ENCODE peak calls at places on chromosomes 13 and 19, in six cellular contexts. N is Right ventricle myocardium inferior; R is left cardiac atrium; B is effector memory CD8-positive, alpha-beta T cell; W is PC-3; D is stimulated activated naive CD8-positive, alpha-beta T cell treated with anti-CD3 and anti-CD28 coated beads, Interleukin-15, Interleukin-2, amounts not matched to agents 100 U/mL and 50 U/mL, for 24 hours. J is an unnamed sample.

GRCh38 chr19:2249010-2249866 is at the start of gene AMH:
- ATAC-seq in W (peak), D (no peak), N (peak), B (no peak), R (no peak), J (peak)

GRCh38 chr13:36905944-36906343 is 14.1 kb downstream of the SMAD9 start:
- ATAC-seq in R (no peak), W (no peak), N (no peak), D (no peak), B (no peak), J (no peak)

GRCh38 chr13:75803982-75804381 is 167.9 kb downstream of the LMO7 start:
- ATAC-seq in B (no peak), W (no peak), R (peak), D (no peak), N (peak), J (no peak)

GRCh38 chr19:31378404-31378803 is 29.2 kb upstream of the TSHZ3 start:
- ATAC-seq in W (no peak), N (peak), R (peak), B (no peak), D (no peak), J (no peak)

GRCh38 chr13:81142306-81142999 is 801.5 kb upstream of the SPRY2 start:
- ATAC-seq in W (peak), B (no peak), N (no peak), R (no peak), D (no peak), J (no peak)

GRCh38 chr13:28449826-28450773 is 44.8 kb downstream of the FLT1 start:
- ATAC-seq in B (no peak), D (no peak), N (no peak), R (no peak), W (no peak), J (no peak)

GRCh38 chr13:74575729-74576125 is 441.5 kb upstream of the KLF12 start:
- ATAC-seq in B (peak), N (peak), R (peak), D (peak), W (peak), J (no peak)

GRCh38 chr13:83508905-83509304 is 373.4 kb downstream of the SLITRK1 start:
- ATAC-seq in B (no peak), N (no peak), W (no peak), R (no peak), D (no peak), J (no peak)

GRCh38 chr13:37386276-37386675 is 212.3 kb downstream of the POSTN start:
- ATAC-seq in N (no peak), B (no peak), D (no peak), R (no peak), W (no peak), J (no peak)

GRCh38 chr13:26679411-26679810 is 81.2 kb downstream of the GPR12 start:
- ATAC-seq in R (no peak), N (no peak), W (no peak), B (no peak), D (no peak), J (no peak)

GRCh38 chr13:102877285-102877684 is 31.5 kb downstream of the ERCC5 start:
- ATAC-seq in D (no peak), W (no peak), R (peak), B (no peak), N (peak), J (no peak)

GRCh38 chr19:39264306-39265290 is 3.6 kb upstream of the IFNL2 start:
- ATAC-seq in R (peak), B (peak), W (no peak), N (no peak), D (no peak), J (peak)

GRCh38 chr13:33258437-33259193 is 26.9 kb downstream of the STARD13 start:
- ATAC-seq in N (peak), B (no peak), R (peak), W (no peak), D (no peak), J (no peak)

GRCh38 chr19:15304140-15304705 is 28.1 kb downstream of the BRD4 start:
- ATAC-seq in B (peak), R (peak), N (peak), D (peak), W (peak), J (no peak)

GRCh38 chr13:43908156-43909126 is 28.7 kb downstream of the LACC1 start:
- ATAC-seq in B (peak), N (no peak), W (peak), R (no peak), D (peak), J (no peak)

GRCh38 chr19:13034636-13035035 is 39.4 kb downstream of the NFIX start:
- ATAC-seq in N (no peak), D (no peak), W (no peak), R (no peak), B (no peak), J (peak)

GRCh38 chr19:39479916-39480315 is 722 bp upstream of the TIMM50 start:
- ATAC-seq in W (no peak), R (no peak), D (no peak), N (no peak), B (no peak), J (no peak)

GRCh38 chr19:32880607-32881006 is 11.0 kb upstream of the SLC7A9 start:
- ATAC-seq in N (no peak), R (no peak), D (no peak), W (no peak), B (no peak), J (no peak)

GRCh38 chr19:18304194-18304495 is 18.7 kb downstream of the LSM4 start:
- ATAC-seq in B (no peak), W (no peak), N (no peak), R (no peak), D (no peak), J (no peak)

GRCh38 chr13:52950436-52950960 is 78.1 kb upstream of the OLFM4 start:
- ATAC-seq in N (peak), B (no peak), R (peak), W (no peak), D (no peak), J (no peak)

GRCh38 chr13:103145476-103145875 is 79.3 kb upstream of the SLC10A2 start:
- ATAC-seq in R (no peak), D (no peak), W (no peak), N (no peak), B (no peak), J (no peak)

GRCh38 chr13:48985751-48986150 is 10.0 kb downstream of the FNDC3A start:
- ATAC-seq in D (no peak), N (no peak), B (no peak), W (no peak), R (no peak), J (no peak)

GRCh38 chr19:8452446-8453123 is 7.8 kb downstream of the HNRNPM start:
- ATAC-seq in B (no peak), W (no peak), D (no peak), N (peak), R (no peak), J (no peak)

GRCh38 chr13:42355841-42356575 is 84.1 kb downstream of the AKAP11 start:
- ATAC-seq in D (peak), N (no peak), W (no peak), B (no peak), R (no peak), J (no peak)

GRCh38 chr19:11019824-11020223 is 59.0 kb downstream of the SMARCA4 start:
- ATAC-seq in W (no peak), N (peak), B (no peak), D (no peak), R (peak), J (peak)

GRCh38 chr13:59304596-59304995 is 859.1 kb downstream of the DIAPH3 start:
- ATAC-seq in R (no peak), B (no peak), N (no peak), W (no peak), D (no peak), J (no peak)

GRCh38 chr19:41350735-41351338 is 2.9 kb downstream of the TGFB1 start:
- ATAC-seq in D (no peak), W (no peak), R (no peak), N (peak), B (no peak), J (no peak)

GRCh38 chr19:17197666-17198065 is 17.5 kb upstream of the USE1 start:
- ATAC-seq in D (no peak), W (no peak), N (no peak), R (no peak), B (no peak), J (no peak)

GRCh38 chr19:53874384-53874995 is 6.8 kb downstream of the MYADM start:
- ATAC-seq in N (no peak), R (no peak), W (no peak), B (no peak), D (no peak), J (no peak)

GRCh38 chr19:51122112-51122981 is 2.4 kb upstream of the SIGLEC9 start:
- ATAC-seq in N (no peak), R (no peak), D (peak), W (no peak), B (peak), J (no peak)

GRCh38 chr13:20168396-20168795 is 7.5 kb upstream of the GJA3 start:
- ATAC-seq in N (no peak), B (no peak), W (no peak), D (no peak), R (no peak), J (peak)

GRCh38 chr13:38361551-38362262 is 12.1 kb downstream of the UFM1 start:
- ATAC-seq in D (no peak), W (no peak), R (no peak), B (no peak), N (peak), J (no peak)

GRCh38 chr13:40653558-40654318 is 12.7 kb downstream of the FOXO1 start:
- ATAC-seq in R (no peak), W (no peak), B (peak), D (peak), N (no peak), J (peak)

GRCh38 chr19:40623403-40624239 is 22.5 kb downstream of the LTBP4 start:
- ATAC-seq in N (no peak), D (peak), W (peak), B (no peak), R (peak), J (peak)